ENCODE peak calls at places on chromosomes 2 and 18, in nine cellular contexts. C is EL; Z is midbrain; S is hepatocyte; A is Calu3; F is activated T-cell treated with anti-CD3 and anti-CD28 coated beads, Interleukin-2, amount 50 U/mL, for 72 hours; Q is activated naive CD4-positive, alpha-beta T cell; B is activated naive CD8-positive, alpha-beta T cell treated with anti-CD3 and anti-CD28 coated beads, Interleukin-2, amount 10 ng/mL, durations not matched to agents 7 days and 5 days; D is NCI-H187. Y is an unnamed sample.

GRCh38 chr2:171160119-171160629 is 519 bp downstream of the TLK1 start:
- DNase-seq in C (peak), Z (peak), S (peak), A (peak), F (peak), Q (peak), B (peak), D (no peak), Y (peak)

GRCh38 chr2:241190291-241190981 is 2.0 kb downstream of the ANO7 start:
- DNase-seq in C (no peak), Z (no peak), S (no peak), A (no peak), F (no peak), Q (no peak), B (no peak), D (no peak), Y (no peak)

GRCh38 chr18:48300463-48300961 is 108.7 kb downstream of the ZBTB7C start:
- DNase-seq in C (peak), Z (no peak), S (peak), A (no peak), F (peak), Q (no peak), B (peak), D (peak), Y (no peak)

GRCh38 chr2:101958071-101958470 is 33.7 kb upstream of the IL1R2 start:
- DNase-seq in C (peak), Z (no peak), S (no peak), A (no peak), F (no peak), Q (no peak), B (no peak), D (no peak), Y (peak)

GRCh38 chr2:136985044-136985443 is 219.7 kb downstream of the THSD7B start:
- DNase-seq in C (peak), Z (no peak), S (peak), A (no peak), F (no peak), Q (no peak), B (no peak), D (no peak), Y (peak)

GRCh38 chr18:73283032-73283431 is 415.2 kb upstream of the NETO1 start:
- DNase-seq in C (peak), Z (no peak), S (no peak), A (no peak), F (no peak), Q (no peak), B (no peak), D (no peak), Y (no peak)

GRCh38 chr2:232593931-232594330 is 39.5 kb upstream of the EFHD1 start:
- DNase-seq in C (no peak), Z (no peak), S (no peak), A (no peak), F (no peak), Q (no peak), B (no peak), D (no peak), Y (no peak)

GRCh38 chr2:147224070-147224469 is 620.8 kb upstream of the ACVR2A start:
- DNase-seq in C (peak), Z (no peak), S (no peak), A (no peak), F (no peak), Q (no peak), B (no peak), D (no peak), Y (peak)

GRCh38 chr2:189179607-189179979 is at the start of gene COL5A2:
- DNase-seq in C (peak), Z (no peak), S (peak), A (no peak), F (peak), Q (no peak), B (no peak), D (no peak), Y (peak)

GRCh38 chr2:100949377-100949776 is 52.7 kb upstream of the RPL31 start:
- DNase-seq in C (no peak), Z (no peak), S (no peak), A (no peak), F (no peak), Q (no peak), B (no peak), D (no peak), Y (no peak)

GRCh38 chr2:137255990-137256389 is 490.6 kb downstream of the THSD7B start:
- DNase-seq in C (peak), Z (no peak), S (no peak), A (no peak), F (no peak), Q (no peak), B (no peak), D (no peak), Y (peak)

GRCh38 chr2:240182966-240183365 is 42.5 kb upstream of the OTOS start:
- DNase-seq in C (no peak), Z (no peak), S (no peak), A (no peak), F (no peak), Q (no peak), B (peak), D (no peak), Y (no peak)

Y was measured in GM23248.